ENCODE peak calls at places on chromosomes 3 and 15, in four cellular contexts. E is nucleus accumbens; K is H7; N is activated naive CD4-positive, alpha-beta T cell. B is an unnamed sample.

GRCh38 chr3:134353831-134354611 is 20.2 kb downstream of the AMOTL2 start:
- DNase-seq in E (no peak), K (peak), N (no peak), B (peak)

GRCh38 chr15:73127302-73127936 is 75.2 kb downstream of the NEO1 start:
- DNase-seq in E (no peak), K (peak), N (no peak), B (peak)

GRCh38 chr3:173395412-173396181 is 1.9 kb upstream of the NLGN1 start:
- DNase-seq in N (no peak), E (peak), K (peak), B (peak)

GRCh38 chr3:41346698-41347097 is 147.4 kb downstream of the CTNNB1 start:
- DNase-seq in K (no peak), N (no peak), E (no peak), B (peak)

GRCh38 chr15:41999290-42000285 is 21.3 kb downstream of the PLA2G4E start:
- DNase-seq in N (no peak), E (no peak), K (no peak), B (no peak)

GRCh38 chr3:182118081-182118480 is 406.4 kb downstream of the SOX2 start:
- DNase-seq in E (no peak), K (no peak), N (no peak), B (peak)

GRCh38 chr3:151415289-151415688 is 30.7 kb upstream of the P2RY12 start:
- DNase-seq in E (no peak), N (no peak), K (no peak), B (no peak)

GRCh38 chr3:194069421-194070219 is 66.3 kb upstream of the HES1 start:
- DNase-seq in N (no peak), E (no peak), K (no peak), B (no peak)

GRCh38 chr15:78766041-78766440 is 45.2 kb downstream of the ADAMTS7 start:
- DNase-seq in N (no peak), K (no peak), E (no peak), B (no peak)

GRCh38 chr15:43954181-43954621 is 127.4 kb downstream of the WDR76 start:
- DNase-seq in N (no peak), E (no peak), K (no peak), B (peak)

GRCh38 chr15:79041598-79042175 is 48.9 kb downstream of the RASGRF1 start:
- DNase-seq in N (no peak), E (no peak), K (no peak), B (no peak)

GRCh38 chr15:66154581-66154980 is 99.0 kb downstream of the MEGF11 start:
- DNase-seq in E (no peak), N (no peak), K (no peak), B (no peak)

GRCh38 chr15:62853114-62853832 is 189.3 kb upstream of the TPM1 start:
- DNase-seq in E (no peak), N (no peak), K (no peak), B (peak)

GRCh38 chr3:133506215-133506901 is 67.1 kb upstream of the CDV3 start:
- DNase-seq in E (no peak), N (no peak), K (no peak), B (no peak)

GRCh38 chr3:114666613-114667012 is 372.8 kb downstream of the TIGIT start:
- DNase-seq in N (no peak), E (no peak), K (no peak), B (no peak)

GRCh38 chr3:23944861-23945652 is at the start of gene NR1D2:
- DNase-seq in N (peak), E (peak), K (peak), B (peak)

GRCh38 chr3:14392231-14392630 is 10.2 kb upstream of the SLC6A6 start:
- DNase-seq in K (peak), E (no peak), N (no peak), B (no peak)

GRCh38 chr3:6035626-6036025 is 825.3 kb upstream of the GRM7 start:
- DNase-seq in K (no peak), E (no peak), N (no peak), B (no peak)

GRCh38 chr15:94231728-94232086 is 346 bp downstream of the MCTP2 start:
- DNase-seq in E (no peak), K (no peak), N (no peak), B (no peak)

GRCh38 chr3:50233176-50233575 is 2.8 kb upstream of the GNAI2 start:
- DNase-seq in K (no peak), N (no peak), E (no peak), B (no peak)

GRCh38 chr3:194006-194405 is 2.6 kb upstream of the CHL1 start:
- DNase-seq in K (no peak), E (no peak), N (no peak), B (no peak)

GRCh38 chr15:94351121-94351520 is 119.8 kb downstream of the MCTP2 start:
- DNase-seq in E (no peak), K (no peak), N (no peak), B (no peak)

B was measured in RCC 7860.